ENCODE peak calls at places on chromosomes 1 and 21, in six cellular contexts. Q is vagina, I is A673, D is right atrium auricular region, Y is Peyer's patch, G is OCI-LY7. H is an unnamed sample. For H3K4me1, the result is how much of the 10 kb centered on the place peaks cover.

GRCh38 chr1:50969611-50970507 is at the start of gene CDKN2C:
- DNase-seq in Q (no peak), I (peak), D (peak), Y (peak), G (peak), H (peak)

GRCh38 chr1:228902781-228903572 is 167.7 kb downstream of the RHOU start:
- DNase-seq in Q (no peak), I (peak), D (peak), Y (peak), G (no peak), H (peak)

GRCh38 chr1:97680894-97681293 is 239.9 kb downstream of the DPYD start:
- DNase-seq in Q (no peak), I (peak), D (no peak), Y (no peak), G (no peak), H (no peak)

GRCh38 chr1:236058141-236058626 is 6.7 kb downstream of the NID1 start:
- DNase-seq in Q (no peak), I (no peak), D (no peak), Y (no peak), G (no peak), H (no peak)

GRCh38 chr1:85042413-85042812 is 5.9 kb downstream of the MCOLN3 start:
- DNase-seq in Q (no peak), I (no peak), D (no peak), Y (no peak), G (no peak), H (no peak)

GRCh38 chr1:69492286-69492685 is 75.4 kb upstream of the LRRC7 start:
- DNase-seq in Q (no peak), I (no peak), D (no peak), Y (no peak), G (no peak), H (no peak)

GRCh38 chr1:22971161-22972062 is 1.3 kb downstream of the LACTBL1 start:
- DNase-seq in Q (no peak), I (no peak), D (no peak), Y (no peak), G (no peak), H (no peak)

GRCh38 chr1:19325368-19325957 is 13.3 kb downstream of the SLC66A1 start:
- DNase-seq in Q (no peak), I (no peak), D (no peak), Y (no peak), G (no peak), H (no peak)

GRCh38 chr1:101257500-101258325 is 20.9 kb downstream of the S1PR1 start:
- DNase-seq in Q (no peak), I (no peak), D (no peak), Y (peak), G (no peak), H (no peak)

GRCh38 chr1:42660907-42661500 is 2.8 kb downstream of the PPIH start:
- DNase-seq in Q (no peak), I (no peak), D (no peak), Y (no peak), G (no peak), H (no peak)

GRCh38 chr1:183080406-183080805 is 57.2 kb downstream of the LAMC1 start:
- DNase-seq in Q (no peak), I (no peak), D (no peak), Y (no peak), G (no peak), H (peak)

GRCh38 chr1:226110249-226111108 is 48.0 kb downstream of the H3-3A start:
- DNase-seq in Q (no peak), I (peak), D (peak), Y (peak), G (peak), H (peak)

GRCh38 chr1:15994590-15995351 is 9.3 kb upstream of the SRARP start:
- DNase-seq in Q (no peak), I (peak), D (peak), Y (peak), G (peak), H (peak)

GRCh38 chr1:26285366-26286063 is 5.6 kb downstream of the SH3BGRL3 start:
- DNase-seq in Q (no peak), I (peak), D (no peak), Y (peak), G (peak), H (no peak)

GRCh38 chr1:98761238-98761637 is 99.7 kb downstream of the SNX7 start:
- DNase-seq in Q (no peak), I (peak), D (no peak), Y (no peak), G (peak), H (no peak)

GRCh38 chr1:119778886-119779560 is 10.3 kb upstream of the HMGCS2 start:
- DNase-seq in Q (no peak), I (no peak), D (no peak), Y (no peak), G (no peak), H (no peak)

DNA sequence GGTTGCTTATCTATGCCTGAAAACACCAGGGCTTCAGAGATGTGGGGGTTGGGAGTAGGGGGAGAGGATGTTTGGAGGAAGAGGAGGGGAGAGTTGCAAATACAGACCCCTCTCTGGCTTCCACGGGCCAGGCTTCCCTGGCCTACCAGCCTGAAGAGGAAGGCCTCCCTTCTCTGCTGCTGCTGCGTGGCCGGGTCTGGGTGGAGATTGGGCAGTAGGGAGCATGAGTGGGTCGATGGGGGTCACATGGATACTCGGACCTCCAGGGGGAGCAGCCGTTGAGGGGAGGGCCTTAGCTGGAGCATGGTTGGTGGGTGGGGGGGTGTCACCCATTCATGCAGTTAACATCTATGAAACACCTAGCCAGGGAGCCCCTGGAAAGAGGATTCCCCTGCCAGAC is 1.5 kb downstream of the RORC start:
- DNase-seq in Q (no peak), I (no peak), D (no peak), Y (no peak), G (no peak), H (no peak)
- H3K27ac ChIP-seq in Q (no peak), I (no peak), D (no peak), Y (no peak), G (no peak), H (no peak)

DNA sequence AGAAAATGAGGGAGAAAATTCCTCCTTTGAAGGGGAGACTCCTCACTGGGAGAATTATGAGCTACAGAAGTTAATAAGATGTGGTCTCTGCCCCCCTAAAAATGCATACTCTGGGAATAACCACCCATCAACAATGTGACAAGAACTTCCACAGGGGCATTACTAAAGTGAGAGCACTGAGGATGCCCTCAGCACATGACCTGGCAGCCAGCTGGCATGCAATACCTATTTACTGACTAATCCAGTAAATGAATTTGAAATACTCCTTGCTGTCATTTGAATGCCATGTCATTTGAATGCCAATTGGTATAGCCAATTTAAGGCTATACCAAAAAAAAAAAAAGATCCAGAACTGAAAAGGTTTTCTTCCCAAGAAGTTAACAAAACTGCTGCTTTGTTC is 30.8 kb downstream of the PLPP3 start:
- DNase-seq in Q (no peak), I (no peak), D (no peak), Y (no peak), G (no peak), H (no peak)
- H3K4me1 ChIP-seq in Q (half or more), I (under half), D (half or more), Y (under half), G (under half), H (under half)

GRCh38 chr21:42654913-42655796 is 1.7 kb downstream of the PDE9A start:
- DNase-seq in Q (no peak), I (no peak), D (no peak), Y (no peak), G (peak), H (no peak)
- H3K27ac ChIP-seq in Q (no peak), I (no peak), D (no peak), Y (peak), G (peak), H (no peak)

DNA sequence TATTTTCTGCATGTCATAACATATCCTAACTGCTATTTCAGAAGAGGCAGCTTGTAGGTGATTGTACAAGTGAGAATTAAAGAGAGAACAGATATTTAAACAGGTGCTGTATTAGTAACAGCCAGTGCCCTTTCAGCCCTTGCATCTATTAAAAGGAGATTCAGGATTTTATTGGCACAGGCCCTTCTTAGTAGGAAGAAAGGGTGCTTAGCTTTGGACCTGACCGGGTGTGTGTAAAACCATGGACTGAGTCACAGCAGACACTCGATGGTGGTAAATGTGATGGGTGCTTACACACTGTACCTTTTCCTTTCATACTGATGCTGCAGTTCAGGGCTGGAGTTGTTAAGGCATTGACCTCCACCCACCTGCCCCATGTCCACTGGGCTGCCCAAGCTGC is 12.7 kb upstream of the CD101 start:
- DNase-seq in Q (no peak), I (no peak), D (no peak), Y (no peak), G (no peak), H (no peak)
- H3K4me1 ChIP-seq in Q (under half), I (under half), D (under half), Y (under half), G (under half), H (under half)

GRCh38 chr1:204530932-204531331 is 14.7 kb downstream of the MDM4 start:
- DNase-seq in Q (no peak), I (no peak), D (no peak), Y (no peak), G (no peak), H (no peak)

GRCh38 chr1:204529371-204529895 is 13.2 kb downstream of the MDM4 start:
- DNase-seq in Q (no peak), I (no peak), D (no peak), Y (no peak), G (no peak), H (no peak)

GRCh38 chr1:204528241-204528640 is 12.0 kb downstream of the MDM4 start:
- DNase-seq in Q (no peak), I (no peak), D (no peak), Y (no peak), G (no peak), H (no peak)

GRCh38 chr1:204524986-204525385 is 8.8 kb downstream of the MDM4 start:
- DNase-seq in Q (no peak), I (no peak), D (no peak), Y (no peak), G (no peak), H (no peak)

DNA sequence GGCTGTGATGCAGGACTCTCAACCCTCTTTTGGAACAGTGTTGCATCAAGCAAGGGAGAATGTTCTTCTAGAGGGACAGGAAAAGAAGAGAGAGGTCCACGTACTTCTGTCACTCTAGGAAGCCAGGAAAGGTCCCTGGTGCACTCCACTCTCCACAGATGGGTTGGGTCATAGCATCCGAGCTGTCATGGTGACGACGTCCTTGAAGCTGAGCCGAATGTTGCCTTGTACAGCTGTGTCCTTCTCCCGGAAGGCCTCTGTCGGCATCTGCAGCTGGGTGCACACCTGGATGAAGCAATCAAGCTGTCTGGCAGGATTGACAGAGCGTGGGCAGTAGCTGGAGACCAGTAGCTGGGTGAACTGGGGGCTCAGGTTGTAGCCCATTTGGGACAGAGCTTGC is 12.5 kb downstream of the MDM4 start:
- DNase-seq in Q (no peak), I (no peak), D (no peak), Y (no peak), G (peak), H (no peak)
- H3K27ac ChIP-seq in Q (no peak), I (no peak), D (no peak), Y (no peak), G (peak), H (no peak)

GRCh38 chr21:45856940-45857339 is 124.6 kb upstream of the COL6A1 start:
- DNase-seq in Q (no peak), I (no peak), D (no peak), Y (no peak), G (no peak), H (no peak)

GRCh38 chr21:45854702-45855247 is 126.8 kb upstream of the COL6A1 start:
- DNase-seq in Q (no peak), I (no peak), D (no peak), Y (no peak), G (no peak), H (no peak)

GRCh38 chr21:45857761-45858160 is 123.8 kb upstream of the COL6A1 start:
- DNase-seq in Q (no peak), I (no peak), D (no peak), Y (no peak), G (no peak), H (no peak)

GRCh38 chr21:45855248-45855801 is 126.2 kb upstream of the COL6A1 start:
- DNase-seq in Q (no peak), I (no peak), D (no peak), Y (no peak), G (no peak), H (peak)

GRCh38 chr21:45856422-45856821 is 125.1 kb upstream of the COL6A1 start:
- DNase-seq in Q (no peak), I (no peak), D (no peak), Y (no peak), G (no peak), H (peak)
- H3K4me1 ChIP-seq in Q (under half), I (under half), D (under half), Y (under half), G (under half), H (under half)

H was measured in adrenal gland.